ENCODE peak calls at places on chromosomes 2 and 18, in seven cellular contexts. One of them, this sample, is unnamed.

GRCh38 chr18:63410792-63411191 is 11.5 kb downstream of the VPS4B start:
- DNase-seq in naive thymus-derived CD8-positive, alpha-beta T cell: no peak
- DNase-seq in mucosa of descending colon: no peak
- DNase-seq in type B pancreatic cell: no peak
- DNase-seq in pancreas: no peak
- DNase-seq in breast epithelium: no peak
- DNase-seq in cardiac septum: no peak
- DNase-seq in this sample: no peak

GRCh38 chr2:119598576-119598975 is 54.3 kb downstream of the CFAP221 start:
- DNase-seq in naive thymus-derived CD8-positive, alpha-beta T cell: no peak
- DNase-seq in mucosa of descending colon: no peak
- DNase-seq in type B pancreatic cell: no peak
- DNase-seq in pancreas: peak; percentile 45
- DNase-seq in breast epithelium: no peak
- DNase-seq in cardiac septum: no peak
- DNase-seq in this sample: no peak

GRCh38 chr2:108911401-108911800 is 77.6 kb downstream of the EDAR start:
- DNase-seq in naive thymus-derived CD8-positive, alpha-beta T cell: no peak
- DNase-seq in mucosa of descending colon: no peak
- DNase-seq in type B pancreatic cell: no peak
- DNase-seq in pancreas: no peak
- DNase-seq in breast epithelium: no peak
- DNase-seq in cardiac septum: peak; percentile 7
- DNase-seq in this sample: no peak

GRCh38 chr18:62885804-62886203 is 170.5 kb downstream of the PHLPP1 start:
- DNase-seq in naive thymus-derived CD8-positive, alpha-beta T cell: no peak
- DNase-seq in mucosa of descending colon: no peak
- DNase-seq in type B pancreatic cell: no peak
- DNase-seq in pancreas: no peak
- DNase-seq in breast epithelium: no peak
- DNase-seq in cardiac septum: no peak
- DNase-seq in this sample: no peak

GRCh38 chr2:236402016-236402784 is 138.0 kb upstream of the ASB18 start:
- DNase-seq in naive thymus-derived CD8-positive, alpha-beta T cell: no peak
- DNase-seq in mucosa of descending colon: no peak
- DNase-seq in type B pancreatic cell: no peak
- DNase-seq in pancreas: no peak
- DNase-seq in breast epithelium: no peak
- DNase-seq in cardiac septum: no peak
- DNase-seq in this sample: no peak

GRCh38 chr18:73235491-73235890 is 367.7 kb upstream of the NETO1 start:
- DNase-seq in naive thymus-derived CD8-positive, alpha-beta T cell: no peak
- DNase-seq in mucosa of descending colon: no peak
- DNase-seq in type B pancreatic cell: no peak
- DNase-seq in pancreas: no peak
- DNase-seq in breast epithelium: no peak
- DNase-seq in cardiac septum: no peak
- DNase-seq in this sample: no peak

GRCh38 chr2:226760412-226761194 is 39.0 kb downstream of the IRS1 start:
- DNase-seq in naive thymus-derived CD8-positive, alpha-beta T cell: no peak
- DNase-seq in mucosa of descending colon: no peak
- DNase-seq in type B pancreatic cell: no peak
- DNase-seq in pancreas: no peak
- DNase-seq in breast epithelium: no peak
- DNase-seq in cardiac septum: no peak
- DNase-seq in this sample: peak; percentile 58

GRCh38 chr2:232890896-232891601 is 21.0 kb downstream of the SNORC start:
- DNase-seq in naive thymus-derived CD8-positive, alpha-beta T cell: no peak
- DNase-seq in mucosa of descending colon: peak; percentile 42
- DNase-seq in type B pancreatic cell: peak; percentile 64
- DNase-seq in pancreas: peak; percentile 78
- DNase-seq in breast epithelium: peak; percentile 77
- DNase-seq in cardiac septum: peak; percentile 67
- DNase-seq in this sample: no peak

GRCh38 chr2:200985806-200986205 is 22.3 kb upstream of the ORC2 start:
- DNase-seq in naive thymus-derived CD8-positive, alpha-beta T cell: no peak
- DNase-seq in mucosa of descending colon: no peak
- DNase-seq in type B pancreatic cell: no peak
- DNase-seq in pancreas: no peak
- DNase-seq in breast epithelium: no peak
- DNase-seq in cardiac septum: no peak
- DNase-seq in this sample: no peak

GRCh38 chr2:203470371-203470770 is 64.7 kb downstream of the RAPH1 start:
- DNase-seq in naive thymus-derived CD8-positive, alpha-beta T cell: no peak
- DNase-seq in mucosa of descending colon: no peak
- DNase-seq in type B pancreatic cell: no peak
- DNase-seq in pancreas: no peak
- DNase-seq in breast epithelium: no peak
- DNase-seq in cardiac septum: no peak
- DNase-seq in this sample: no peak

GRCh38 chr2:173064231-173064805 is 11.3 kb upstream of the MAP3K20 start:
- DNase-seq in naive thymus-derived CD8-positive, alpha-beta T cell: no peak
- DNase-seq in mucosa of descending colon: no peak
- DNase-seq in type B pancreatic cell: no peak
- DNase-seq in pancreas: no peak
- DNase-seq in breast epithelium: no peak
- DNase-seq in cardiac septum: no peak
- DNase-seq in this sample: no peak

GRCh38 chr2:16204791-16205620 is 264.7 kb downstream of the MYCN start:
- DNase-seq in naive thymus-derived CD8-positive, alpha-beta T cell: no peak
- DNase-seq in mucosa of descending colon: no peak
- DNase-seq in type B pancreatic cell: no peak
- DNase-seq in pancreas: no peak
- DNase-seq in breast epithelium: no peak
- DNase-seq in cardiac septum: no peak
- DNase-seq in this sample: no peak

GRCh38 chr18:63299837-63300787 is 19.5 kb downstream of the BCL2 start:
- DNase-seq in naive thymus-derived CD8-positive, alpha-beta T cell: no peak
- DNase-seq in mucosa of descending colon: no peak
- DNase-seq in type B pancreatic cell: no peak
- DNase-seq in pancreas: no peak
- DNase-seq in breast epithelium: no peak
- DNase-seq in cardiac septum: no peak
- DNase-seq in this sample: no peak

GRCh38 chr18:2883137-2883671 is 36.4 kb downstream of the EMILIN2 start:
- DNase-seq in naive thymus-derived CD8-positive, alpha-beta T cell: no peak
- DNase-seq in mucosa of descending colon: peak; percentile 66
- DNase-seq in type B pancreatic cell: no peak
- DNase-seq in pancreas: no peak
- DNase-seq in breast epithelium: no peak
- DNase-seq in cardiac septum: no peak
- DNase-seq in this sample: no peak

GRCh38 chr18:5395860-5396448 is 100.4 kb upstream of the ZBTB14 start:
- DNase-seq in naive thymus-derived CD8-positive, alpha-beta T cell: no peak
- DNase-seq in mucosa of descending colon: no peak
- DNase-seq in type B pancreatic cell: no peak
- DNase-seq in pancreas: no peak
- DNase-seq in breast epithelium: no peak
- DNase-seq in cardiac septum: no peak
- DNase-seq in this sample: no peak

GRCh38 chr2:203500951-203501350 is 34.1 kb downstream of the RAPH1 start:
- DNase-seq in naive thymus-derived CD8-positive, alpha-beta T cell: no peak
- DNase-seq in mucosa of descending colon: no peak
- DNase-seq in type B pancreatic cell: no peak
- DNase-seq in pancreas: no peak
- DNase-seq in breast epithelium: no peak
- DNase-seq in cardiac septum: no peak
- DNase-seq in this sample: no peak

GRCh38 chr18:58438161-58438983 is 190.5 kb downstream of the ALPK2 start:
- DNase-seq in naive thymus-derived CD8-positive, alpha-beta T cell: no peak
- DNase-seq in mucosa of descending colon: no peak
- DNase-seq in type B pancreatic cell: no peak
- DNase-seq in pancreas: no peak
- DNase-seq in breast epithelium: no peak
- DNase-seq in cardiac septum: no peak
- DNase-seq in this sample: no peak

GRCh38 chr2:875687-876615 is 74.7 kb upstream of the SNTG2 start:
- DNase-seq in naive thymus-derived CD8-positive, alpha-beta T cell: no peak
- DNase-seq in mucosa of descending colon: no peak
- DNase-seq in type B pancreatic cell: peak; percentile 58
- DNase-seq in pancreas: no peak
- DNase-seq in breast epithelium: no peak
- DNase-seq in cardiac septum: no peak
- DNase-seq in this sample: no peak

GRCh38 chr18:55739488-55739887 is 151.5 kb upstream of the TCF4 start:
- DNase-seq in naive thymus-derived CD8-positive, alpha-beta T cell: no peak
- DNase-seq in mucosa of descending colon: no peak
- DNase-seq in type B pancreatic cell: no peak
- DNase-seq in pancreas: no peak
- DNase-seq in breast epithelium: no peak
- DNase-seq in cardiac septum: no peak
- DNase-seq in this sample: no peak

GRCh38 chr2:238987352-238987981 is 139.6 kb downstream of the TWIST2 start:
- DNase-seq in naive thymus-derived CD8-positive, alpha-beta T cell: no peak
- DNase-seq in mucosa of descending colon: no peak
- DNase-seq in type B pancreatic cell: no peak
- DNase-seq in pancreas: no peak
- DNase-seq in breast epithelium: no peak
- DNase-seq in cardiac septum: no peak
- DNase-seq in this sample: no peak

GRCh38 chr2:27960237-27960912 is 69.8 kb downstream of the BABAM2 start:
- DNase-seq in naive thymus-derived CD8-positive, alpha-beta T cell: no peak
- DNase-seq in mucosa of descending colon: no peak
- DNase-seq in type B pancreatic cell: no peak
- DNase-seq in pancreas: no peak
- DNase-seq in breast epithelium: no peak
- DNase-seq in cardiac septum: no peak
- DNase-seq in this sample: no peak

This sample was measured in HuH-7.